ENCODE peak calls at places on chromosomes 4 and X, in seven cellular contexts. E, N, D, P, Z, S and X are unnamed samples.

GRCh38 chr4:111475001-111475400 is 670.3 kb upstream of the FAM241A start:
- ATAC-seq in E (no peak), N (peak), D (no peak), P (peak), Z (peak), S (no peak), X (no peak)

GRCh38 chrX:112313201-112313600 is 230.6 kb upstream of the TRPC5 start:
- ATAC-seq in E (no peak), N (no peak), D (no peak), P (no peak), Z (no peak), S (no peak), X (no peak)

GRCh38 chr4:108355523-108356208 is 186.9 kb upstream of the LEF1 start:
- ATAC-seq in E (no peak), N (no peak), D (peak), P (no peak), Z (no peak), S (peak), X (no peak)

GRCh38 chr4:19095491-19096046 is 1074.0 kb upstream of the LCORL start:
- ATAC-seq in E (no peak), N (no peak), D (no peak), P (no peak), Z (no peak), S (no peak), X (no peak)

GRCh38 chr4:155959417-155959816 is 5.8 kb upstream of the CTSO start:
- ATAC-seq in E (no peak), N (no peak), D (no peak), P (no peak), Z (no peak), S (no peak), X (no peak)

GRCh38 chr4:4496604-4497372 is 45.1 kb downstream of the STX18 start:
- ATAC-seq in E (no peak), N (no peak), D (no peak), P (no peak), Z (no peak), S (no peak), X (no peak)

GRCh38 chrX:37825225-37825842 is 22.0 kb downstream of the DYNLT3 start:
- ATAC-seq in E (no peak), N (peak), D (peak), P (peak), Z (peak), S (peak), X (no peak)

GRCh38 chrX:136291824-136292223 is 8.9 kb upstream of the ADGRG4 start:
- ATAC-seq in E (peak), N (no peak), D (no peak), P (no peak), Z (no peak), S (no peak), X (no peak)

GRCh38 chrX:905828-906566 is 275.4 kb downstream of the SHOX start:
- ATAC-seq in E (no peak), N (no peak), D (no peak), P (no peak), Z (no peak), S (no peak), X (no peak)

GRCh38 chr4:8118035-8118434 is 40.6 kb downstream of the ABLIM2 start:
- ATAC-seq in E (no peak), N (no peak), D (no peak), P (no peak), Z (no peak), S (no peak), X (no peak)

GRCh38 chr4:48129307-48130014 is 4.6 kb downstream of the TXK start:
- ATAC-seq in E (no peak), N (peak), D (no peak), P (no peak), Z (peak), S (no peak), X (no peak)

GRCh38 chr4:110849461-110849860 is 226.6 kb upstream of the PITX2 start:
- ATAC-seq in E (no peak), N (no peak), D (no peak), P (no peak), Z (no peak), S (no peak), X (no peak)

GRCh38 chr4:85725727-85726170 is 250.8 kb downstream of the ARHGAP24 start:
- ATAC-seq in E (peak), N (no peak), D (no peak), P (no peak), Z (no peak), S (peak), X (peak)

GRCh38 chrX:2485460-2485753 is 15.4 kb downstream of the DHRSX start:
- ATAC-seq in E (no peak), N (no peak), D (no peak), P (no peak), Z (no peak), S (no peak), X (no peak)

GRCh38 chr4:74953647-74954046 is 20.7 kb downstream of the PARM1 start:
- ATAC-seq in E (no peak), N (no peak), D (no peak), P (no peak), Z (no peak), S (no peak), X (no peak)

GRCh38 chrX:11666180-11666579 is 460 bp upstream of the ARHGAP6 start:
- ATAC-seq in E (no peak), N (no peak), D (no peak), P (no peak), Z (no peak), S (no peak), X (no peak)

GRCh38 chrX:56228914-56229313 is 3.2 kb upstream of the KLF8 start:
- ATAC-seq in E (no peak), N (no peak), D (no peak), P (no peak), Z (no peak), S (no peak), X (no peak)

GRCh38 chr4:88860594-88860993 is 163.0 kb upstream of the NAP1L5 start:
- ATAC-seq in E (no peak), N (no peak), D (no peak), P (no peak), Z (no peak), S (no peak), X (no peak)

GRCh38 chr4:15349426-15349825 is 78.4 kb upstream of the C1QTNF7 start:
- ATAC-seq in E (no peak), N (no peak), D (no peak), P (no peak), Z (no peak), S (no peak), X (no peak)

GRCh38 chr4:8164194-8164565 is 5.6 kb upstream of the ABLIM2 start:
- ATAC-seq in E (no peak), N (no peak), D (no peak), P (no peak), Z (no peak), S (peak), X (no peak)

GRCh38 chrX:46554942-46555341 is 9.7 kb upstream of the ZNF674 start:
- ATAC-seq in E (no peak), N (peak), D (no peak), P (no peak), Z (no peak), S (no peak), X (no peak)

GRCh38 chrX:9656277-9656676 is 109.4 kb downstream of the GPR143 start:
- ATAC-seq in E (no peak), N (no peak), D (no peak), P (no peak), Z (no peak), S (peak), X (peak)

GRCh38 chr4:152073738-152074137 is 312.9 kb upstream of the GATB start:
- ATAC-seq in E (peak), N (no peak), D (no peak), P (no peak), Z (no peak), S (no peak), X (no peak)

GRCh38 chr4:170743633-170744032 is 653.9 kb upstream of the AADAT start:
- ATAC-seq in E (no peak), N (no peak), D (no peak), P (no peak), Z (no peak), S (no peak), X (no peak)

GRCh38 chr4:16836324-16836723 is 62.1 kb downstream of the LDB2 start:
- ATAC-seq in E (no peak), N (no peak), D (no peak), P (no peak), Z (no peak), S (no peak), X (no peak)

GRCh38 chr4:151434183-151434860 is 25.3 kb downstream of the FHIP1A start:
- ATAC-seq in E (no peak), N (no peak), D (no peak), P (peak), Z (peak), S (peak), X (no peak)

GRCh38 chr4:44661940-44662622 is 10.7 kb upstream of the YIPF7 start:
- ATAC-seq in E (no peak), N (peak), D (no peak), P (peak), Z (no peak), S (no peak), X (no peak)

GRCh38 chrX:16474511-16474910 is 175.4 kb upstream of the S100G start:
- ATAC-seq in E (no peak), N (no peak), D (no peak), P (no peak), Z (no peak), S (no peak), X (no peak)

GRCh38 chr4:119189638-119190037 is 22.9 kb upstream of the USP53 start:
- ATAC-seq in E (no peak), N (no peak), D (no peak), P (no peak), Z (no peak), S (peak), X (peak)

GRCh38 chr4:138186264-138186663 is 55.9 kb downstream of the SLC7A11 start:
- ATAC-seq in E (no peak), N (peak), D (no peak), P (no peak), Z (no peak), S (no peak), X (no peak)

GRCh38 chrX:119272882-119273806 is 37.1 kb downstream of the PGRMC1 start:
- ATAC-seq in E (no peak), N (no peak), D (no peak), P (no peak), Z (no peak), S (peak), X (peak)

GRCh38 chrX:109384569-109385174 is 97.2 kb downstream of the GUCY2F start:
- ATAC-seq in E (no peak), N (no peak), D (no peak), P (no peak), Z (no peak), S (no peak), X (no peak)

GRCh38 chr4:128358903-128359260 is 71.3 kb upstream of the PGRMC2 start:
- ATAC-seq in E (no peak), N (no peak), D (no peak), P (no peak), Z (no peak), S (no peak), X (no peak)

GRCh38 chrX:107449490-107450175 is at the start of gene FRMPD3:
- ATAC-seq in E (no peak), N (peak), D (no peak), P (peak), Z (peak), S (peak), X (no peak)

GRCh38 chr4:150145090-150145949 is 67.1 kb downstream of the DCLK2 start:
- ATAC-seq in E (no peak), N (peak), D (no peak), P (peak), Z (peak), S (no peak), X (no peak)

GRCh38 chr4:71774136-71774535 is 9.7 kb downstream of the GC start:
- ATAC-seq in E (no peak), N (no peak), D (no peak), P (no peak), Z (no peak), S (no peak), X (no peak)

GRCh38 chr4:7677799-7678301 is 243.1 kb upstream of the PSAPL1 start:
- ATAC-seq in E (no peak), N (no peak), D (no peak), P (no peak), Z (no peak), S (no peak), X (no peak)

GRCh38 chrX:22800360-22800759 is 199.4 kb upstream of the DDX53 start:
- ATAC-seq in E (no peak), N (no peak), D (peak), P (peak), Z (peak), S (no peak), X (no peak)

GRCh38 chr4:37662306-37662705 is 23.9 kb downstream of the RELL1 start:
- ATAC-seq in E (no peak), N (peak), D (no peak), P (no peak), Z (no peak), S (no peak), X (no peak)
- H3K4me3 ChIP-seq in E (no peak), N (no peak), D (no peak), P (no peak), Z (no peak), S (no peak), X (no peak)

DNA sequence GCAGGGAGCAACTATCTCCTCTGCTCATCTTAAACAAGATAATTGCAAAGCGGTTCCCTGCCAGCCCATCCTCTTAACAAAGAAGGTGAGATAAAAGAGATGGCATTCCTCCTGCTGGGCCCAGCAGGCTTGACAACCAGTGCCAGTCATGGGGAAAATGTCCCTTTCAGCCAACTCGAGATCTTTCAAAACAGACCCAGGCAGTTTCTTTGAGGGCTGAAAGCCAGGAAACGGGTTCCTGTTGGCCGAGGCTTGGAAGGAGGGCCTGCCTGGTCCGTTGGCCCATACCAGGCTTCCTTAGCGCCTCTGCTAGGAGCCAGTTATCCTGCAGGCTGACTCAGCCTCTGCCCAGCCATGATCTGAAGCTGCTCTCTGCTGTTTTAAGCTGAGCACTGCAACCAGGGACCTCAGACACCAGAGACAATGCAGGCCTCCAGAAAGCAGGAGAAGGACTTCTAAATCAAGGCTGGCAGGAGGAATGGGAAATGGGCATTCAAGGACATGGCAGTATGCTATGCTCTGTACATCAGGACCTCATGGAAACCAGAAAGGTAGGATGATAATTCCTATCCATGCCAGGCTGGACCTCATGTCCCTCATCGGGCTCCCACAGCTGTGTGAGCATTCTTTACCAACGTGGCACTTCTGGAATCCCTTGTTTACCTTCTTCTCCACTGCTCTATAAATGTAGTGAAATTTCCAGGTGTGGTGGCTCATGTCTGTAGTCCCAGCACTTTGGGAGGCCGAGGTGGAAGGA is 42.4 kb upstream of the SLC2A9 start:
- ATAC-seq in E (peak), N (peak), D (peak), P (peak), Z (peak), S (peak), X (peak)
- TF ChIP-seq CTCF in E (peak), N (peak), D (peak), P (peak), Z (peak), S (peak), X (peak)

DNA sequence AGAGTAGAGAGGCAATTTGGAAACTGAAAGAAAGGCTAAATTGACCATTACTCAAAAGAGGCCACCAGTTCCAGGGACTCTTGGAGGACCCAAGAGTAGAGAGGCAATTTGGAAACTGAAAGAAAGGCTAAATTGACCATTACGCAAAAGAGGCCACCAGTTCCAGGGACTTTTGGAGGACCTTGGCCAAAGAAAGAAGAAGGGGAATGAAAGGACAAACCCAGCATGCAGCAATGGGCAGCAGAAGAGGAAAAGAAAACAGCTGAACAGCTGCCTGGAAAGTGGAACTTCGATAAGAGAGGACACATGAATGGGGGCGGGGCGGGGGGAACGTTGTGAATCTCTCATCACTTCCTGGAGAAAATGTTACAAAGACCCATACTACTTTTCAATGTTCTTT is 80.8 kb downstream of the PALLD start:
- ATAC-seq in E (no peak), N (no peak), D (no peak), P (no peak), Z (no peak), S (no peak), X (no peak)
- H3K4me3 ChIP-seq in E (no peak), N (no peak), D (no peak), P (no peak), Z (no peak), S (no peak), X (no peak)

GRCh38 chr4:154691229-154691628 is 52.6 kb upstream of the LRAT start:
- ATAC-seq in E (no peak), N (no peak), D (no peak), P (no peak), Z (no peak), S (no peak), X (no peak)

GRCh38 chr4:154692311-154692818 is 51.4 kb upstream of the LRAT start:
- ATAC-seq in E (no peak), N (no peak), D (no peak), P (no peak), Z (no peak), S (no peak), X (no peak)

GRCh38 chr4:154683956-154684681 is 59.7 kb upstream of the LRAT start:
- ATAC-seq in E (no peak), N (no peak), D (no peak), P (no peak), Z (no peak), S (no peak), X (no peak)

GRCh38 chr4:154687840-154688239 is 56.0 kb upstream of the LRAT start:
- ATAC-seq in E (no peak), N (no peak), D (no peak), P (no peak), Z (no peak), S (no peak), X (no peak)

DNA sequence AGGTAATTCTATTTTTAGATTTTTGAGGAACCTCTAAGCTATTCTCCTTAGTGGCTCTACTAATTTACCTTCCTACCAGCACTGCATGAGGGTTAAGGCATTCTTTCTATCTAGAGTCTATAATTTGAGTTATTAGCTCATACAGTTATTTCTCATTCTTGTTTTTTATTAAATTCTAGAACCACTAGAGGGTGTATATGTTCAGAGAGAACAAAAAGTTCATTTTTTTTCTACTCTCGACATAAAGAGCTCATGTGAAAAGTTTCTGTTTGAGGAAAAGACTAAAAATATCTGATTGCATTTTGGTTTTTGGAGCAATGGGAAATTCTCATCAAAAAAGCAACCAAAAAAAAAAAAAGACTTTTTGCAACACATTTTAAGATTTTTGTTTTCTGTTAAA is 57.0 kb upstream of the LRAT start:
- ATAC-seq in E (no peak), N (no peak), D (no peak), P (no peak), Z (no peak), S (no peak), X (no peak)
- TF ChIP-seq CTCF in E (no peak), N (peak), D (no peak), P (peak), Z (peak), S (no peak), X (no peak)